ENCODE peak calls at places on chromosomes 11 and 22, in four cellular contexts. Z is right lobe of liver, P is iPS DF 6.9, U is RWPE2. L is an unnamed sample. For H3K4me1, the result is how much of the 10 kb centered on the place peaks cover.

GRCh38 chr11:3095712-3096361 is 38.6 kb upstream of the CARS1 start:
- DNase-seq in Z (no peak), P (no peak), U (no peak), L (no peak)

GRCh38 chr11:117919326-117920275 is 9.6 kb downstream of the TMPRSS13 start:
- DNase-seq in Z (no peak), P (no peak), U (peak), L (no peak)

GRCh38 chr11:134439181-134439580 is 27.1 kb upstream of the B3GAT1 start:
- DNase-seq in Z (no peak), P (no peak), U (no peak), L (no peak)

GRCh38 chr11:116725434-116726221 is 47.2 kb downstream of the BUD13 start:
- DNase-seq in Z (peak), P (no peak), U (no peak), L (peak)

GRCh38 chr11:2920343-2920742 is 8.9 kb downstream of the PHLDA2 start:
- DNase-seq in Z (no peak), P (no peak), U (no peak), L (peak)

GRCh38 chr11:92123540-92123939 is 101.1 kb upstream of the FAT3 start:
- DNase-seq in Z (no peak), P (no peak), U (no peak), L (no peak)

GRCh38 chr11:134742228-134742612 is 330.2 kb upstream of the B3GAT1 start:
- DNase-seq in Z (no peak), P (no peak), U (peak), L (no peak)

GRCh38 chr11:44680982-44681597 is 45.7 kb upstream of the TSPAN18 start:
- DNase-seq in Z (no peak), P (no peak), U (no peak), L (no peak)

GRCh38 chr22:44710474-44711235 is 8.7 kb downstream of the PRR5 start:
- DNase-seq in Z (no peak), P (no peak), U (peak), L (no peak)

GRCh38 chr11:119479685-119480275 is 56.8 kb upstream of the THY1 start:
- DNase-seq in Z (no peak), P (no peak), U (no peak), L (no peak)

GRCh38 chr22:49964136-49964492 is 3.5 kb downstream of the PIM3 start:
- DNase-seq in Z (peak), P (no peak), U (no peak), L (peak)

GRCh38 chr22:17920145-17920605 is 104.2 kb downstream of the MICAL3 start:
- DNase-seq in Z (peak), P (no peak), U (no peak), L (peak)

GRCh38 chr11:45820211-45820857 is 15.4 kb downstream of the SLC35C1 start:
- DNase-seq in Z (no peak), P (no peak), U (peak), L (no peak)

GRCh38 chr11:94780432-94780831 is 12.3 kb downstream of the AMOTL1 start:
- DNase-seq in Z (no peak), P (no peak), U (no peak), L (no peak)
- H3K4me3 ChIP-seq in Z (no peak), P (no peak), U (no peak), L (no peak)

DNA sequence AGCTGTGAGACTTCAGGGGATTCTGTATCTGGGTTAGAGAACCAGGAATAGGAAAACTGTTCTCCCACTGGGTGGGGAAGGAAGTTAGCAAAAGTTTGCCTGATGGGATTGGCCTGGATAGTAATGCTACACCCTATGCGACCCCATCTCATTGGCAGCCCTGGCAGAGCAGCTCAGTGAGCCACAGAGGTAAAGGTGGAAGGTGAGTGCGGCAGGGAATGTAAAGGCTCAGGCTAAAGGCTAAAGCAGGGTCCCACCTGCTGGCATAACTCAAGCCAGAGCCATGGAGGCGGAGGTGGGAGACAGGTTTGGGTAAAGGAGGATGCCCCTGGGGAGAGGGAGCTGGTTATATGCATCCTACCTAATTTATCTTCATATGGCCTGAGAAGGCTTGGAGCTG is 18.7 kb downstream of the SSH3 start:
- DNase-seq in Z (no peak), P (no peak), U (no peak), L (no peak)
- H3K4me1 ChIP-seq in Z (under half), P (under half), U (under half), L (under half)

GRCh38 chr22:20428496-20429253 is 8.9 kb downstream of the SCARF2 start:
- DNase-seq in Z (no peak), P (no peak), U (peak), L (no peak)
- H3K4me3 ChIP-seq in Z (peak), P (no peak), U (no peak), L (no peak)

DNA sequence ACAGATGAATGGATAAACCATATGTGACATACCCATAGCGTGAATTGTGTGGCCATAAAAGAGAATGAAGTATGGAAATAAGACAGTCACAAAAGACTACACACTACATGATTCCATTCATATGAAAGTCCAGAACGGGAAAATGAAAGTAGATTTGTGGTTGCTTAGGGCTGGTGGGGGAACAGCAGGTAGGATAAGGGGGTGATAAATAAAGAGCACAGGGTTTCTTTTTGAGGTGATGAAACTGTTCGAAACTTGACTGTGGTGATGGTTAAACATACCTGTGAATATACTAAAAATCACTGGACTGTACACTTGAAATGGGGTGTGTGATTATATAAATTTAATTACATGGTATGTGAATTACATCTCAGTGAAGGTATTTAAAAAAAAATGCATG is 16.9 kb downstream of the TMEM123 start:
- DNase-seq in Z (no peak), P (no peak), U (no peak), L (no peak)
- H3K4me1 ChIP-seq in Z (under half), P (under half), U (under half), L (under half)

GRCh38 chr11:13280323-13280722 is 2.7 kb downstream of the BMAL1 start:
- DNase-seq in Z (no peak), P (no peak), U (no peak), L (no peak)
- H3K4me3 ChIP-seq in Z (peak), P (no peak), U (no peak), L (no peak)

GRCh38 chr11:66646875-66647274 is 8.4 kb downstream of the RBM4 start:
- DNase-seq in Z (no peak), P (no peak), U (no peak), L (no peak)
- H3K4me1 ChIP-seq in Z (under half), P (under half), U (under half), L (under half)

L was measured in right cardiac atrium.